ENCODE peak calls at places on chromosomes 16 and 17, in seven cellular contexts. F is activated T-helper 9 cell treated with anti-CD3 and anti-CD28 coated beads, Interleukin-2, amount 50 U/mL, for 16 hours; M is stimulated activated CD4-positive, alpha-beta T cell treated with anti-CD3 and anti-CD28 coated beads, Interleukin-12 subunit alpha, Interleukin-12 subunit beta, amount 100 ng/mL, for 24 hours; G is stimulated activated CD8-positive, alpha-beta memory T cell treated with anti-CD3 and anti-CD28 coated beads, Interleukin-7, amount 100 ng/mL, for 4 hours; Q is right lobe of liver; Y is CD8-positive, alpha-beta T cell; Z is AG10803. S is an unnamed sample.

GRCh38 chr17:40632206-40632605 is 15.4 kb downstream of the SMARCE1 start:
- DNase-seq in F (no peak), M (no peak), G (no peak), Q (no peak), Y (no peak), Z (no peak), S (no peak)

GRCh38 chr17:50459081-50459676 is 9.5 kb downstream of the CHAD start:
- DNase-seq in F (no peak), M (no peak), G (no peak), Q (peak), Y (no peak), Z (peak), S (no peak)

GRCh38 chr16:81483970-81484595 is 39.5 kb downstream of the CMIP start:
- DNase-seq in F (no peak), M (no peak), G (no peak), Q (no peak), Y (no peak), Z (no peak), S (no peak)

GRCh38 chr17:2613089-2613808 is 19.8 kb downstream of the PAFAH1B1 start:
- DNase-seq in F (no peak), M (no peak), G (no peak), Q (no peak), Y (no peak), Z (no peak), S (no peak)

GRCh38 chr17:76683011-76683755 is 27.6 kb downstream of the MXRA7 start:
- DNase-seq in F (no peak), M (no peak), G (no peak), Q (no peak), Y (no peak), Z (no peak), S (no peak)

GRCh38 chr17:63039899-63040602 is 74.0 kb downstream of the TANC2 start:
- DNase-seq in F (no peak), M (no peak), G (no peak), Q (no peak), Y (no peak), Z (peak), S (no peak)

GRCh38 chr17:6688944-6689343 is 24.2 kb downstream of the SLC13A5 start:
- DNase-seq in F (no peak), M (no peak), G (no peak), Q (peak), Y (no peak), Z (no peak), S (no peak)

GRCh38 chr17:45262516-45263476 is 902 bp upstream of the SPATA32 start:
- DNase-seq in F (no peak), M (no peak), G (no peak), Q (no peak), Y (no peak), Z (peak), S (no peak)

GRCh38 chr17:7425316-7425715 is at the start of gene SPEM2:
- DNase-seq in F (no peak), M (no peak), G (no peak), Q (no peak), Y (no peak), Z (no peak), S (no peak)

GRCh38 chr16:86549076-86549892 is 5.8 kb downstream of the MTHFSD start:
- DNase-seq in F (no peak), M (no peak), G (no peak), Q (no peak), Y (no peak), Z (no peak), S (no peak)

GRCh38 chr16:85238233-85238647 is 126.0 kb upstream of the CIBAR2 start:
- DNase-seq in F (no peak), M (no peak), G (no peak), Q (no peak), Y (no peak), Z (peak), S (no peak)

GRCh38 chr17:22310717-22311686 is 618.7 kb downstream of the KCNJ18 start:
- DNase-seq in F (no peak), M (no peak), G (no peak), Q (no peak), Y (no peak), Z (no peak), S (no peak)

GRCh38 chr17:49343273-49343672 is 18.8 kb downstream of the ZNF652 start:
- DNase-seq in F (no peak), M (no peak), G (no peak), Q (no peak), Y (no peak), Z (peak), S (no peak)

GRCh38 chr17:75679706-75680201 is 12.6 kb downstream of the SAP30BP start:
- DNase-seq in F (no peak), M (no peak), G (no peak), Q (peak), Y (no peak), Z (peak), S (no peak)

GRCh38 chr17:9865585-9865984 is 39.5 kb downstream of the RCVRN start:
- DNase-seq in F (no peak), M (no peak), G (no peak), Q (no peak), Y (no peak), Z (no peak), S (no peak)

GRCh38 chr16:67384778-67385510 is 8.4 kb downstream of the TPPP3 start:
- DNase-seq in F (no peak), M (no peak), G (no peak), Q (no peak), Y (no peak), Z (no peak), S (no peak)

GRCh38 chr16:64952177-64952576 is 169.7 kb downstream of the CDH11 start:
- DNase-seq in F (no peak), M (no peak), G (no peak), Q (no peak), Y (no peak), Z (peak), S (no peak)

GRCh38 chr16:64543401-64543800 is 578.5 kb downstream of the CDH11 start:
- DNase-seq in F (no peak), M (no peak), G (no peak), Q (no peak), Y (no peak), Z (peak), S (no peak)

GRCh38 chr17:76716834-76717205 is 6.1 kb upstream of the MXRA7 start:
- DNase-seq in F (no peak), M (no peak), G (no peak), Q (no peak), Y (no peak), Z (peak), S (no peak)

GRCh38 chr16:11913425-11914079 is 2.2 kb downstream of the GSPT1 start:
- DNase-seq in F (no peak), M (no peak), G (no peak), Q (no peak), Y (peak), Z (no peak), S (no peak)

GRCh38 chr17:27631897-27632725 is 1.1 kb downstream of the LGALS9 start:
- DNase-seq in F (no peak), M (no peak), G (no peak), Q (no peak), Y (no peak), Z (no peak), S (no peak)

GRCh38 chr17:73519011-73519410 is 125.2 kb downstream of the SDK2 start:
- DNase-seq in F (no peak), M (no peak), G (no peak), Q (no peak), Y (no peak), Z (no peak), S (no peak)

GRCh38 chr16:54277845-54278703 is 8.5 kb downstream of the IRX3 start:
- DNase-seq in F (no peak), M (no peak), G (no peak), Q (no peak), Y (no peak), Z (no peak), S (no peak)

GRCh38 chr17:63390090-63390489 is 56.0 kb downstream of the CYB561 start:
- DNase-seq in F (no peak), M (no peak), G (no peak), Q (no peak), Y (no peak), Z (no peak), S (no peak)

GRCh38 chr17:351436-351713 is 1.2 kb downstream of the RPH3AL start:
- DNase-seq in F (no peak), M (no peak), G (no peak), Q (no peak), Y (no peak), Z (no peak), S (no peak)

GRCh38 chr17:82242977-82243647 is 14.3 kb downstream of the SLC16A3 start:
- DNase-seq in F (no peak), M (no peak), G (no peak), Q (peak), Y (no peak), Z (peak), S (peak)

GRCh38 chr16:88045820-88046303 is 94.6 kb downstream of the BANP start:
- DNase-seq in F (no peak), M (no peak), G (no peak), Q (no peak), Y (no peak), Z (no peak), S (no peak)

GRCh38 chr16:72787519-72788268 is 260.2 kb downstream of the ZFHX3 start:
- DNase-seq in F (peak), M (peak), G (peak), Q (no peak), Y (peak), Z (peak), S (no peak)

GRCh38 chr16:20866161-20866772 is 33.9 kb downstream of the DCUN1D3 start:
- DNase-seq in F (no peak), M (no peak), G (no peak), Q (no peak), Y (no peak), Z (peak), S (peak)

GRCh38 chr16:49801290-49801689 is 54.6 kb downstream of the ZNF423 start:
- DNase-seq in F (no peak), M (no peak), G (no peak), Q (no peak), Y (no peak), Z (no peak), S (no peak)

GRCh38 chr16:55655709-55656694 is at the start of gene SLC6A2:
- DNase-seq in F (no peak), M (no peak), G (no peak), Q (no peak), Y (no peak), Z (no peak), S (no peak)

GRCh38 chr16:87380403-87380802 is 3.2 kb downstream of the FBXO31 start:
- DNase-seq in F (no peak), M (no peak), G (no peak), Q (no peak), Y (no peak), Z (no peak), S (no peak)

GRCh38 chr16:67528222-67528869 is at the start of gene RIPOR1:
- DNase-seq in F (peak), M (no peak), G (peak), Q (peak), Y (no peak), Z (peak), S (peak)

GRCh38 chr17:6868579-6868978 is 37.0 kb upstream of the TEKT1 start:
- DNase-seq in F (no peak), M (no peak), G (no peak), Q (no peak), Y (no peak), Z (no peak), S (no peak)

GRCh38 chr17:63151981-63152523 is 186.0 kb downstream of the TANC2 start:
- DNase-seq in F (no peak), M (no peak), G (no peak), Q (no peak), Y (no peak), Z (peak), S (no peak)

GRCh38 chr17:80997471-80998387 is 6.1 kb downstream of the CHMP6 start:
- DNase-seq in F (no peak), M (no peak), G (no peak), Q (no peak), Y (no peak), Z (no peak), S (no peak)